ENCODE peak calls at places on chromosomes 6 and 20, in eight cellular contexts. X is IMR-90, A is SK-N-SH, K is A549, J is HepG2, H is GM12878, I is H1, F is K562. T is an unnamed sample.
A peak's percentile ranks its signal among the peaks of the same experiment; 100 is the strongest.

GRCh38 chr6:122702846-122703245 is 76.7 kb upstream of the FABP7 start:
- DNase-seq in X (no peak), A (no peak), K (no peak), J (no peak), H (no peak), I (no peak), F (no peak), T (no peak)

GRCh38 chr6:130661077-130661476 is 166.1 kb upstream of the SMLR1 start:
- DNase-seq in X (no peak), A (no peak), K (no peak), J (no peak), H (no peak), I (no peak), F (no peak), T (no peak)

GRCh38 chr6:46787871-46788270 is 5.3 kb upstream of the MEP1A start:
- DNase-seq in X (no peak), A (no peak), K (no peak), J (no peak), H (no peak), I (no peak), F (no peak), T (no peak)

GRCh38 chr20:54103067-54103761 is 32.8 kb upstream of the BCAS1 start:
- DNase-seq in X (peak; percentile 64), A (peak; percentile 56), K (peak; percentile 90), J (peak; percentile 96), H (no peak), I (peak; percentile 41), F (peak; percentile 69), T (peak; percentile 88)

GRCh38 chr20:45354423-45355208 is 6.4 kb upstream of the SDC4 start:
- DNase-seq in X (peak; percentile 44), A (no peak), K (no peak), J (no peak), H (no peak), I (no peak), F (no peak), T (no peak)

GRCh38 chr6:24990227-24990843 is 54.6 kb upstream of the RIPOR2 start:
- DNase-seq in X (peak; percentile 86), A (no peak), K (peak; percentile 7), J (no peak), H (no peak), I (no peak), F (no peak), T (no peak)

GRCh38 chr6:158665332-158665731 is 15.5 kb downstream of the SYTL3 start:
- DNase-seq in X (no peak), A (no peak), K (no peak), J (no peak), H (no peak), I (no peak), F (no peak), T (no peak)

GRCh38 chr20:21125072-21125848 is 622 bp upstream of the KIZ start:
- DNase-seq in X (peak; percentile 41), A (peak; percentile 70), K (peak; percentile 76), J (peak; percentile 88), H (no peak), I (no peak), F (no peak), T (peak; percentile 14)

GRCh38 chr20:15546624-15547023 is 1026.6 kb downstream of the KIF16B start:
- DNase-seq in X (no peak), A (no peak), K (no peak), J (no peak), H (no peak), I (no peak), F (no peak), T (no peak)

DNA sequence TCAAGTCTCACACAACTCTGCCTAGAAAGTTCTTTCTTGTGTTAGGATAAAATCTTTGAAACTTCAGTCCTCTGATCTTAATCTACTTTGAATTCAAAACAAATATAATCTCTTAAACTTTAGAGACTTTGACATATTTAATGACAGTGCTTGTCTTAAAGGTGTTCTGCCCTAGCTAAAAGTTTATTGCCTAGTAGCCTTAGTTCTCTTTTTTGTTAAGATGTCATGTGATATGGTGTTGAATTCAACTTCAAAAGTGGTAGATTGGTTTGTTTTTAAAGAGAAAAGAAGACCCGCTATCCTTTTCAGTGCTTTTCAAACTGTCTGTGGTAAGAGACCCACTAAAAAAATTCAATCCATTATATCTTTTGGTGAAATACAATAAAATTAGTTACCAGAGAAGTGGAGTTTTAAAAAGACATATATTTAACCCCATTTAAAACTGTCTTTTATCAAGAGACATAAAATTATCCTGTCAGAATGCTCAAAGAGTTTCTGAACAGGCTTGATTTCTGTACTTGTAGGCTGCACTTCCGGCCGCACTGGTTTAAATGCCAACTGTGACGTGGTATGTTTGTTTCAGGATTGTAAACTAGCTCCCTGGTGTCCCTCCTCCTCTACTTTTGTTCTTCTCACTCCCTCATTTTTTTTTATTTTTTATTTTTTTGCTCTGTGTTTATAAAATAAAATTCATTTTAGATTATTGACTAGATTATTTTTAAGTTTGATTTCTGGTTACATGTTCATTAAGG is 76.5 kb downstream of the QKI start:
- DNase-seq in X (peak; percentile 61), A (no peak), K (peak; percentile 74), J (no peak), H (no peak), I (no peak), F (no peak), T (no peak)
- TF ChIP-seq USF2 in X (no peak), A (no peak), K (no peak), J (no peak), H (no peak), I (no peak), F (no peak), T (no peak)

DNA sequence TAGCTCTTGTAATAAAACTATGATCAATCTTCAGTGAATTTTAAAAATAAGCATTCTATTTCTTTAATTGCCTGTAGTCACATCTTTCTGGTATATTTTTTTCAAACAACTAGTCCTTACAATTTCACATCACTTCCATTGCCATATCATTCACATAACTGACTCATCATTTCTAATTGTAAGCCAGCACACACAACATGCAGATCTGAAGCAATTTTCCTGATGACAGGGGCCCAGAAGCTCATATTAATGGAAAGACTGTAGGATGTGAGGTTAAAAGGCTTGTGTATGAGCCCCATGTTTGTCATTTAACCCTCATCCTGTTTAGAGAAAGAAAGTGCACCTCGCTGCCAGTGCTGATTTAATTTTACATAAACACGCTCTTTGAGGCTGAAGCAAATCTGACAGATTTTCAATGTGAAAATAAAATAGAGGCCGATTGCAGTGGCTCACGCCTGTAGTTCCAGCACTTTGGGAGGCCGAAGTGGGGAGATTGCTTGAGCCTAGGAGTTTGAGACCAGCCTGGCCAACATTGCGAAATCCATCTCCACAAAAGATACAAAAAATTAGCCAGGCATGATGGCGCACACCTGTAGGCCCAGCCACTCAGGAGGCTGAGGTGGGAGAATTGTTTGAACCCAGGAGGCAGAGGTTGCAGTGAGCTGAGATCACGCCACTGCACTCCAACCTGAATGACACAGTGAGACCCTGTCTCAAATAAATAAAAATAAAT is 40.1 kb upstream of the LTV1 start:
- DNase-seq in X (peak; percentile 73), A (no peak), K (no peak), J (no peak), H (no peak), I (no peak), F (no peak), T (no peak)
- TF ChIP-seq USF2 in X (no peak), A (no peak), K (no peak), J (no peak), H (no peak), I (no peak), F (no peak), T (no peak)

GRCh38 chr20:58817748-58818147 is 33.0 kb downstream of the GNAS-AS1 start:
- DNase-seq in X (no peak), A (no peak), K (no peak), J (no peak), H (no peak), I (no peak), F (no peak), T (no peak)

GRCh38 chr20:58816957-58817651 is 33.6 kb downstream of the GNAS-AS1 start:
- DNase-seq in X (no peak), A (no peak), K (no peak), J (no peak), H (no peak), I (no peak), F (no peak), T (no peak)

GRCh38 chr20:58819921-58820320 is 30.8 kb downstream of the GNAS-AS1 start:
- DNase-seq in X (no peak), A (no peak), K (no peak), J (no peak), H (no peak), I (no peak), F (no peak), T (no peak)

GRCh38 chr20:58816051-58816450 is 34.7 kb downstream of the GNAS-AS1 start:
- DNase-seq in X (no peak), A (no peak), K (no peak), J (no peak), H (no peak), I (no peak), F (no peak), T (no peak)

DNA sequence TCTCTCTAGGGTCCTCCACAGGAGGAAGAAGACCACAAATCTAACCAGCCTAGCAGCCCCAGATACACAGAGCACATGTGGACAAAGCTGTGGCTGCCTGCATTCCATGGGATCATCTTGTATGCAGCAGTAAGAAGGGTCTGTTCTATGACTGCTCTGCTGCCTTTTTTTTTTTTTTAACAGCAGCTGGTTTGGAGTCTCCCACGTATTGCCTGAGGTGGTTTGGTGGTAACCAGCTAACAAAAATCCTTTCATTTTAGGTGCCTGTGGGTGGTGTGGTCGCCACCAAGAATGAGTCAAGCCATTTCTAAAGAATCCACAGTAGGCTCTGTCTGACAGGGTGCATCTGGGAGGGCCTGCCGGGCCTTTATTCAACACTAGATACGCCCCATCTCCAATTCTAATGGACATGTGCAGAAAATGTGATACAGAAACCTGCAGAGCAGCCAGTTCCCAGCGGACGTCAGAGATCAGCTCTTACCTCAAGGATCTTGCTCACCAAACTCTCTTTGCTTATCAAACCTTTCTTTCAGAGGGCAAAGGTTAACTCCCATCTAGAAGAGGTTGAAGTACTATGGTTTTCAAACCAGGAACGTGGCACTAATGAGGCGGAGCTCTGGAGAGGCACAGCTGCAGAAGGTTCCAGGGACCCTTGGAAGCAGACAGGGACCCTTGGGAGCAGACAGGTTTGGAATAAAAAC is 32.0 kb downstream of the GNAS-AS1 start:
- DNase-seq in X (peak; percentile 89), A (no peak), K (no peak), J (no peak), H (peak; percentile 3), I (no peak), F (no peak), T (no peak)
- TF ChIP-seq USF2 in X (peak; percentile 3), A (no peak), K (no peak), J (no peak), H (no peak), I (no peak), F (no peak), T (no peak)

DNA sequence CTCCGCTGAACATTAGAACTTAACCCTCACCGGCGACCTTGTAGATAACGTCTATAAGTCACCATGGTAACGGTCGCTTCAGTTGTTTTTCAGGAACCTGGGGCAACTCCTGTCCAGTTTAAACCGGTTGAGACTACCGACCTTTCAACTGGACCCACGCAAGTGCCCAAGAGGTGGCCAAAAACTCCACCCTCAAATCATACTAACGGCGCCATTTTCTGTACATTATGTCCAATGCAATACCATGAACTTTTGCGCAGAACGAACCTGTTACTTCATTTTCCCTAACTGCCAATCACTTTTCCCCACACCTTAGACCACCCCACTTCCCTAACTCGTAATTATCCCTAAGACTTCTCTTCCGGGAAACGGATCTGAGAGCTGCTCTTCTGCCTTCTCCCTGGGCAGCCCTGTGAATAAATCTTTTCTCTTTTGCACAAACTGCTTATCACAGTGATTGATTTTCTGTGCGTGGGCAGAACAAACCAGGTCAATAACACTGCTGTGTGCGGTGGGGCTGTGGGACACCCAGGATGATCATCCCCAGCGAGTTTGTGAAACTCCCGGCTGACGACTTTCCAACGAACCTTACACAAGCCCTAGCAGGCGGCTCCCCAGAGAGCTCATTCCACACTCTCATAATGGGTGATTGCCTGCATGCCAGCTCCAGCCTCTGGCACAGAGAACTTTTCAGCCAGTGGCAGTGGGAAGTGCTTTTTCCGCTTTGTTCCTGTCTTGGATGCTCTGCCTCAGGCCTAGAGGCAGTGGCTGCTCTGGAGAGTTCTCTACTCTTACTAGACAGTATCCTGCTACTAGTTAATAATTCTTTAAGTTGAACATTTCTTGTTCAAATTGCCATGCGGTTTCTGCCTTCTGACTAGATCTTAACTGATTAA is 28.6 kb downstream of the GPX5 start:
- DNase-seq in X (no peak), A (no peak), K (no peak), J (peak; percentile 77), H (no peak), I (no peak), F (peak; percentile 79), T (no peak)
- TF ChIP-seq USF2 in X (no peak), A (no peak), K (no peak), J (no peak), H (no peak), I (no peak), F (no peak), T (no peak)